ENCODE peak calls at places on chromosomes 1 and 21, in six cellular contexts. One of them, this sample, is unnamed.

GRCh38 chr1:198837276-198838021 is 198.6 kb downstream of the PTPRC start:
- DNase-seq in amygdala: no peak
- DNase-seq in anterior cingulate cortex: no peak
- DNase-seq in activated naive CD8-positive, alpha-beta T cell treated with anti-CD3 and anti-CD28 coated beads, Interleukin-2, amount 50 U/mL, for 24 hours: no peak
- DNase-seq in C1 segment of cervical spinal cord: no peak
- DNase-seq in activated T-cell treated with anti-CD3 and anti-CD28 coated beads, Interleukin-2, amount 50 U/mL, for 4 hours: no peak
- DNase-seq in this sample: no peak

GRCh38 chr1:54987830-54988705 is 7.6 kb downstream of the TMEM61 start:
- DNase-seq in amygdala: no peak
- DNase-seq in anterior cingulate cortex: no peak
- DNase-seq in activated naive CD8-positive, alpha-beta T cell treated with anti-CD3 and anti-CD28 coated beads, Interleukin-2, amount 50 U/mL, for 24 hours: no peak
- DNase-seq in C1 segment of cervical spinal cord: no peak
- DNase-seq in activated T-cell treated with anti-CD3 and anti-CD28 coated beads, Interleukin-2, amount 50 U/mL, for 4 hours: no peak
- DNase-seq in this sample: no peak

GRCh38 chr21:31075844-31076243 is 37.6 kb upstream of the KRTAP19-8 start:
- DNase-seq in amygdala: no peak
- DNase-seq in anterior cingulate cortex: no peak
- DNase-seq in activated naive CD8-positive, alpha-beta T cell treated with anti-CD3 and anti-CD28 coated beads, Interleukin-2, amount 50 U/mL, for 24 hours: no peak
- DNase-seq in C1 segment of cervical spinal cord: no peak
- DNase-seq in activated T-cell treated with anti-CD3 and anti-CD28 coated beads, Interleukin-2, amount 50 U/mL, for 4 hours: no peak
- DNase-seq in this sample: no peak

GRCh38 chr1:212600071-212600915 is 8.3 kb upstream of the ATF3 start:
- DNase-seq in amygdala: no peak
- DNase-seq in anterior cingulate cortex: no peak
- DNase-seq in activated naive CD8-positive, alpha-beta T cell treated with anti-CD3 and anti-CD28 coated beads, Interleukin-2, amount 50 U/mL, for 24 hours: no peak
- DNase-seq in C1 segment of cervical spinal cord: no peak
- DNase-seq in activated T-cell treated with anti-CD3 and anti-CD28 coated beads, Interleukin-2, amount 50 U/mL, for 4 hours: no peak
- DNase-seq in this sample: no peak

GRCh38 chr1:93579891-93580290 is 101.7 kb downstream of the BCAR3 start:
- DNase-seq in amygdala: no peak
- DNase-seq in anterior cingulate cortex: no peak
- DNase-seq in activated naive CD8-positive, alpha-beta T cell treated with anti-CD3 and anti-CD28 coated beads, Interleukin-2, amount 50 U/mL, for 24 hours: no peak
- DNase-seq in C1 segment of cervical spinal cord: no peak
- DNase-seq in activated T-cell treated with anti-CD3 and anti-CD28 coated beads, Interleukin-2, amount 50 U/mL, for 4 hours: no peak
- DNase-seq in this sample: no peak

GRCh38 chr1:44811714-44812151 is 3.4 kb downstream of the BTBD19 start:
- DNase-seq in amygdala: no peak
- DNase-seq in anterior cingulate cortex: no peak
- DNase-seq in activated naive CD8-positive, alpha-beta T cell treated with anti-CD3 and anti-CD28 coated beads, Interleukin-2, amount 50 U/mL, for 24 hours: no peak
- DNase-seq in C1 segment of cervical spinal cord: no peak
- DNase-seq in activated T-cell treated with anti-CD3 and anti-CD28 coated beads, Interleukin-2, amount 50 U/mL, for 4 hours: no peak
- DNase-seq in this sample: no peak

GRCh38 chr1:183212870-183213269 is 26.8 kb downstream of the LAMC2 start:
- DNase-seq in amygdala: no peak
- DNase-seq in anterior cingulate cortex: no peak
- DNase-seq in activated naive CD8-positive, alpha-beta T cell treated with anti-CD3 and anti-CD28 coated beads, Interleukin-2, amount 50 U/mL, for 24 hours: no peak
- DNase-seq in C1 segment of cervical spinal cord: no peak
- DNase-seq in activated T-cell treated with anti-CD3 and anti-CD28 coated beads, Interleukin-2, amount 50 U/mL, for 4 hours: no peak
- DNase-seq in this sample: no peak

GRCh38 chr1:31788825-31789256 is 24.7 kb upstream of the ADGRB2 start:
- DNase-seq in amygdala: peak
- DNase-seq in anterior cingulate cortex: no peak
- DNase-seq in activated naive CD8-positive, alpha-beta T cell treated with anti-CD3 and anti-CD28 coated beads, Interleukin-2, amount 50 U/mL, for 24 hours: no peak
- DNase-seq in C1 segment of cervical spinal cord: peak
- DNase-seq in activated T-cell treated with anti-CD3 and anti-CD28 coated beads, Interleukin-2, amount 50 U/mL, for 4 hours: no peak
- DNase-seq in this sample: no peak

GRCh38 chr1:64000021-64000420 is 203.4 kb upstream of the UBE2U start:
- DNase-seq in amygdala: no peak
- DNase-seq in anterior cingulate cortex: no peak
- DNase-seq in activated naive CD8-positive, alpha-beta T cell treated with anti-CD3 and anti-CD28 coated beads, Interleukin-2, amount 50 U/mL, for 24 hours: no peak
- DNase-seq in C1 segment of cervical spinal cord: no peak
- DNase-seq in activated T-cell treated with anti-CD3 and anti-CD28 coated beads, Interleukin-2, amount 50 U/mL, for 4 hours: no peak
- DNase-seq in this sample: no peak

GRCh38 chr1:183270541-183271141 is 84.6 kb downstream of the LAMC2 start:
- DNase-seq in amygdala: no peak
- DNase-seq in anterior cingulate cortex: no peak
- DNase-seq in activated naive CD8-positive, alpha-beta T cell treated with anti-CD3 and anti-CD28 coated beads, Interleukin-2, amount 50 U/mL, for 24 hours: no peak
- DNase-seq in C1 segment of cervical spinal cord: no peak
- DNase-seq in activated T-cell treated with anti-CD3 and anti-CD28 coated beads, Interleukin-2, amount 50 U/mL, for 4 hours: no peak
- DNase-seq in this sample: no peak

GRCh38 chr1:21511579-21512522 is 2.6 kb downstream of the ALPL start:
- DNase-seq in amygdala: no peak
- DNase-seq in anterior cingulate cortex: no peak
- DNase-seq in activated naive CD8-positive, alpha-beta T cell treated with anti-CD3 and anti-CD28 coated beads, Interleukin-2, amount 50 U/mL, for 24 hours: no peak
- DNase-seq in C1 segment of cervical spinal cord: no peak
- DNase-seq in activated T-cell treated with anti-CD3 and anti-CD28 coated beads, Interleukin-2, amount 50 U/mL, for 4 hours: no peak
- DNase-seq in this sample: peak

This sample was measured in retinal pigment epithelial cell.